ENCODE peak calls at places on chromosomes 3 and 15, in six cellular contexts. J is NCI-H1092 treated with DMSO at 0.1 percent for 48 hours; U is skeletal muscle cell; A is activated naive CD8-positive, alpha-beta T cell treated with anti-CD3 and anti-CD28 coated beads for 36 hours; O is EH; F is WTC11. H is an unnamed sample.
A peak's percentile ranks its signal among the peaks of the same experiment; 100 is the strongest.

GRCh38 chr15:38072507-38073277 is 138.3 kb downstream of the TMCO5A start:
- DNase-seq in J (no peak), O (peak; percentile 71), U (peak; percentile 39), F (peak; percentile 91), A (peak; percentile 19), H (peak; percentile 81)

GRCh38 chr3:128311441-128311844 is 155.2 kb downstream of the DNAJB8 start:
- DNase-seq in J (peak; percentile 23), U (no peak), O (no peak), A (no peak), F (no peak), H (no peak)

GRCh38 chr3:30354513-30354912 is 251.9 kb upstream of the TGFBR2 start:
- DNase-seq in A (no peak), J (no peak), U (no peak), O (no peak), F (no peak), H (no peak)

GRCh38 chr15:76341366-76342045 is 4.9 kb downstream of the ISL2 start:
- DNase-seq in A (no peak), O (peak; percentile 23), U (no peak), F (peak; percentile 64), J (peak; percentile 32), H (no peak)

GRCh38 chr15:20357139-20358065 is 184.2 kb downstream of the GOLGA6L6 start:
- DNase-seq in U (no peak), F (peak; percentile 11), J (no peak), O (no peak), A (no peak), H (no peak)

GRCh38 chr3:178778579-178778978 is 242.3 kb downstream of the KCNMB2 start:
- DNase-seq in A (no peak), F (no peak), U (no peak), O (no peak), J (no peak), H (no peak)

GRCh38 chr15:95715116-95715888 is 615.2 kb upstream of the NR2F2 start:
- DNase-seq in J (no peak), A (no peak), O (peak; percentile 54), F (no peak), U (no peak), H (no peak)

GRCh38 chr3:32198714-32199113 is 39.8 kb upstream of the CMTM8 start:
- DNase-seq in O (no peak), A (no peak), F (no peak), J (no peak), U (no peak), H (no peak)

GRCh38 chr3:100005670-100006393 is 108.5 kb downstream of the FILIP1L start:
- DNase-seq in J (no peak), U (no peak), F (no peak), A (no peak), O (peak; percentile 32), H (no peak)

GRCh38 chr15:53160092-53160704 is 370.1 kb upstream of the ONECUT1 start:
- DNase-seq in F (no peak), U (no peak), A (no peak), O (no peak), J (no peak), H (no peak)

GRCh38 chr3:18062289-18063025 is 320.0 kb upstream of the TBC1D5 start:
- DNase-seq in U (no peak), J (no peak), O (peak; percentile 47), F (no peak), A (no peak), H (peak; percentile 73)

GRCh38 chr3:23308986-23309625 is 106.0 kb downstream of the UBE2E2 start:
- DNase-seq in F (no peak), U (no peak), O (no peak), J (no peak), A (no peak), H (no peak)

GRCh38 chr3:175146258-175146657 is 287.1 kb downstream of the NAALADL2 start:
- DNase-seq in J (peak; percentile 14), A (no peak), F (no peak), O (peak; percentile 50), U (no peak), H (peak; percentile 48)

GRCh38 chr3:119808244-119808643 is 26.3 kb downstream of the NR1I2 start:
- DNase-seq in U (no peak), F (no peak), J (no peak), O (no peak), A (no peak), H (no peak)

GRCh38 chr3:9384141-9384828 is 13.1 kb upstream of the SETD5 start:
- DNase-seq in J (no peak), O (peak; percentile 48), F (no peak), U (no peak), A (no peak), H (peak; percentile 48)

GRCh38 chr15:79922512-79923067 is 25.8 kb upstream of the MTHFS start:
- DNase-seq in F (no peak), U (no peak), O (no peak), A (no peak), J (no peak), H (no peak)

GRCh38 chr3:197809356-197810020 is 18.4 kb downstream of the LRCH3 start:
- DNase-seq in U (no peak), O (peak; percentile 93), J (no peak), F (no peak), A (no peak), H (peak; percentile 55)

GRCh38 chr15:38702178-38702912 is 137.7 kb upstream of the RASGRP1 start:
- DNase-seq in U (no peak), O (no peak), A (no peak), J (no peak), F (no peak), H (no peak)

H was measured in ELR.